ENCODE peak calls at places on chromosomes 12 and 14, in five cellular contexts. F is tibial nerve, K is neuronal stem cell, W is body of pancreas, O is HCT116. E is an unnamed sample.

GRCh38 chr12:12723681-12724420 is 6.7 kb downstream of the CDKN1B start:
- DNase-seq in F (no peak), O (no peak), K (peak), W (peak), E (no peak)

GRCh38 chr14:36515896-36516718 is 3.9 kb downstream of the NKX2-1 start:
- DNase-seq in F (no peak), W (no peak), K (no peak), O (no peak), E (no peak)

GRCh38 chr14:52907949-52908348 is 42.9 kb downstream of the FERMT2 start:
- DNase-seq in F (no peak), O (no peak), W (no peak), K (no peak), E (no peak)

GRCh38 chr12:65632131-65632855 is 192.0 kb upstream of the HMGA2 start:
- DNase-seq in O (no peak), W (no peak), K (no peak), F (no peak), E (no peak)

GRCh38 chr12:89153341-89153740 is 199.0 kb downstream of the DUSP6 start:
- DNase-seq in F (no peak), W (no peak), O (no peak), K (no peak), E (no peak)

GRCh38 chr14:64504897-64505771 is 564 bp downstream of the ZBTB1 start:
- DNase-seq in W (peak), K (peak), O (peak), F (peak), E (no peak)

GRCh38 chr14:51382506-51382905 is 142.5 kb downstream of the TMX1 start:
- DNase-seq in F (no peak), K (no peak), W (no peak), O (no peak), E (peak)

GRCh38 chr14:74278080-74278479 is 24.7 kb downstream of the ABCD4 start:
- DNase-seq in O (no peak), K (no peak), W (no peak), F (no peak), E (no peak)

GRCh38 chr12:119700078-119700477 is 32.1 kb downstream of the PRKAB1 start:
- DNase-seq in O (no peak), F (no peak), W (no peak), K (no peak), E (no peak)

GRCh38 chr14:21528381-21529348 is 2.5 kb upstream of the SALL2 start:
- DNase-seq in K (no peak), F (no peak), O (no peak), W (no peak), E (no peak)

GRCh38 chr12:45730116-45730841 is 773 bp downstream of the ARID2 start:
- DNase-seq in O (no peak), W (peak), F (peak), K (peak), E (no peak)

GRCh38 chr12:89862511-89863331 is 154.1 kb upstream of the ATP2B1 start:
- DNase-seq in O (no peak), W (peak), K (no peak), F (no peak), E (no peak)

GRCh38 chr14:26255213-26255612 is 342.6 kb downstream of the NOVA1 start:
- DNase-seq in W (no peak), O (no peak), K (no peak), F (no peak), E (peak)

GRCh38 chr12:15886372-15887042 is 4.3 kb downstream of the STRAP start:
- DNase-seq in F (no peak), W (no peak), K (no peak), O (no peak), E (no peak)

GRCh38 chr12:116759783-116760581 is 21.9 kb downstream of the RNFT2 start:
- DNase-seq in O (peak), K (no peak), W (no peak), F (no peak), E (no peak)

GRCh38 chr12:9906888-9907287 is 25.3 kb downstream of the CLEC2A start:
- DNase-seq in F (no peak), O (no peak), W (no peak), K (no peak), E (no peak)

GRCh38 chr12:47758834-47759690 is at the start of gene RAPGEF3:
- DNase-seq in K (peak), W (peak), O (no peak), F (peak), E (peak)

GRCh38 chr14:89445252-89445973 is 28.4 kb upstream of the FOXN3 start:
- DNase-seq in K (no peak), W (no peak), F (no peak), O (no peak), E (no peak)

GRCh38 chr14:85856430-85856829 is 326.5 kb downstream of the FLRT2 start:
- DNase-seq in F (no peak), W (no peak), K (no peak), O (no peak), E (no peak)

GRCh38 chr14:79551591-79551990 is 659.7 kb downstream of the DIO2 start:
- DNase-seq in O (no peak), K (no peak), F (no peak), W (no peak), E (no peak)

GRCh38 chr12:115132906-115133305 is 448.9 kb upstream of the TBX3 start:
- DNase-seq in O (no peak), K (no peak), W (no peak), F (no peak), E (no peak)

GRCh38 chr14:104335176-104335575 is 196.8 kb downstream of the KIF26A start:
- DNase-seq in K (no peak), W (no peak), F (no peak), O (no peak), E (no peak)

GRCh38 chr14:88983755-88984154 is 159.3 kb downstream of the TTC8 start:
- DNase-seq in F (no peak), K (no peak), W (no peak), O (no peak), E (no peak)

GRCh38 chr14:94051115-94051514 is 25.0 kb downstream of the OTUB2 start:
- DNase-seq in F (no peak), O (no peak), W (peak), K (no peak), E (no peak)

GRCh38 chr14:63478024-63478423 is 65.2 kb downstream of the PPP2R5E start:
- DNase-seq in K (no peak), O (no peak), W (no peak), F (no peak), E (no peak)

GRCh38 chr14:58736606-58737005 is 98.8 kb downstream of the DACT1 start:
- DNase-seq in F (no peak), K (no peak), W (no peak), O (no peak), E (no peak)

GRCh38 chr12:45893240-45893639 is 97.1 kb downstream of the SCAF11 start:
- DNase-seq in K (peak), W (no peak), O (peak), F (no peak), E (no peak)

GRCh38 chr12:127726928-127727327 is 540.0 kb upstream of the TMEM132C start:
- DNase-seq in F (no peak), O (no peak), W (no peak), K (no peak), E (no peak)

GRCh38 chr12:117807946-117808345 is 160.8 kb downstream of the KSR2 start:
- DNase-seq in F (no peak), O (no peak), K (no peak), W (no peak), E (no peak)

GRCh38 chr12:57483466-57483865 is 3.8 kb upstream of the ARHGAP9 start:
- DNase-seq in K (no peak), F (no peak), O (no peak), W (no peak), E (no peak)
- H3K27ac ChIP-seq in K (no peak), F (no peak), O (no peak), W (no peak), E (no peak)

DNA sequence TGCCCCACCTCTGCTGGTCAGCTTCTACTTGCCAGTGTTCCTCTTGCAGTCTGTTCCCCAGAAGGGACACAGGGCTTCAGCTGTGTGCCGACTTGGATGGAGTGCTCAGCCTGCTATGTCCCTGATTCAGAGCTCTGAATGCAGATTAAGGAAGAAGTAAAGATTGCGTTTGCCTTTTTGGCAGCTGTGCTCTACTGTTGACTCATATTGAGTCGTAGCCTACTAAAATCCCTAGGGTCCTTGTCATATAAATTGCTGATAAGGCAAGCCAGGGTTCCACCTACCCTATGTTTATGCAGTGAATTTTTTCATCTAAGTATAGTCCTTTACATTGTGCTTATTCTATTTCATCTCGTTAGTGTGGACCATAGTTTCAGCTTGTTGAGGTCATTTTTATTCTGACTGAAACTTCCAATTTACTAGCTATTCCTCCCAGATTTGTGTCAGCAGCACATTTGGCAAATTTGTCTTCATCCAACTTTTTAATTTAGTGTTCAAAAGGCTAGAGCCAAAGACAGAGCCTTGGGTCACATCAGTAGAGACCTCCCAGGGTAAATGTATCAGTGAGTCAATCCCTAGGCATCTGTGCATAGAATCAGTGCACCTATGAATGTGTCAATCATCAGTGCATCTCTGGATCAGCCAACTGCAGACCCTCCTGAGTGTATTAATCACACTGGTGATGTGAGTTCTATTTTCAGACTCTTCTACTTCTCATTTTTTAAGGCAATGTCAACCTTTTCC is 31.9 kb downstream of the CACNA1C start:
- DNase-seq in O (no peak), K (no peak), W (peak), F (no peak), E (no peak)
- H3K27ac ChIP-seq in O (no peak), K (no peak), W (no peak), F (no peak), E (no peak)

GRCh38 chr12:51898506-51898905 is 8.8 kb upstream of the ACVRL1 start:
- DNase-seq in F (no peak), O (no peak), W (no peak), K (no peak), E (no peak)
- H3K27ac ChIP-seq in F (no peak), O (no peak), W (no peak), K (no peak), E (no peak)

DNA sequence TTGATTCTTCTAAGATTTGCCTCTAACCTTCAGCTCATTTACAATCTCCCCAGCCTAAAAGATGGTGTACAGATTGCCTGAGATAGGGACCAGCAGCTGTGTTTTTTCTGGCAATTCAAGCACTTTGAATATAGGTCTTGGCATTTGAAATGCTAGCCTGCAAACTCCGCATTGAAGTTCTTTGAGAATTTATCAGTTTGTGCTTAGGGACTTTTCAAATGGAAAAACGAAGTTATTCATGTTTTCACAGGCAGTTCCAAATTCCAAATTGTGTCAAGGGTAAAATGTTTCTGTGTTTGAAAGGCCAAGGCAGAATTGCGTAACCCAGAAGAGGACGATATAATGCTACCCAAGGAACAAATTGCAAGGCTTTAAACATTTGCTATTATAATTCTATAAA is 169.0 kb upstream of the RASSF8 start:
- DNase-seq in F (no peak), O (no peak), K (no peak), W (no peak), E (no peak)
- H3K27ac ChIP-seq in F (no peak), O (no peak), K (no peak), W (no peak), E (no peak)

GRCh38 chr14:30991408-30991807 is 34.0 kb upstream of the AP4S1 start:
- DNase-seq in F (no peak), W (no peak), K (no peak), O (no peak), E (no peak)
- H3K27ac ChIP-seq in F (no peak), W (no peak), K (no peak), O (no peak), E (no peak)

GRCh38 chr12:3246253-3246652 is 169.1 kb downstream of the TSPAN9 start:
- DNase-seq in O (no peak), K (no peak), W (no peak), F (no peak), E (no peak)
- H3K27ac ChIP-seq in O (no peak), K (no peak), W (no peak), F (no peak), E (no peak)

GRCh38 chr14:102279282-102279681 is 25.7 kb downstream of the MOK start:
- DNase-seq in O (no peak), W (no peak), K (no peak), F (no peak), E (no peak)
- H3K27ac ChIP-seq in O (peak), W (peak), K (no peak), F (no peak), E (peak)

GRCh38 chr12:51773145-51773869 is 75.2 kb downstream of the FIGNL2 start:
- DNase-seq in K (no peak), F (no peak), O (peak), W (no peak), E (no peak)

GRCh38 chr12:51766067-51766466 is 82.5 kb downstream of the FIGNL2 start:
- DNase-seq in K (no peak), F (no peak), O (no peak), W (no peak), E (no peak)

GRCh38 chr12:51774936-51775335 is 73.6 kb downstream of the FIGNL2 start:
- DNase-seq in O (no peak), K (no peak), W (no peak), F (no peak), E (no peak)

DNA sequence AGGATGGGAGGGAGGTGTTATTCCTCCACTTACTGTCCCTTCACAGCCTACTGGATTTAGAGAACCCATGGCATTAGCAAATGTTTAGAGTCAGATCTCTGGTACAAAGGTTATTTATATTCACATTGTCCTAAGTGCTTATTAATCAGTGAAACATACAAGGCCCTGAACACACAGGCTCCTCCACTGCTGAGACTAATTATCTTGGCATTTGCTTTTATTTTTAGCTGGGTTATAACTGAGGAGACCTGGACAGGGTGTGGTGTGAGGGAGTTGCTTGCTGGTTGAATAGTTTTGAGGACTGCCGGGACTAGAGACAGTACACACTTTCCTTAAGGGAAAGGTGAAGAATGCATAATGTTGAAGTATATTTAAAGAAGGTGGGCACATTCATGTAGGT is 77.5 kb downstream of the FIGNL2 start:
- DNase-seq in K (no peak), O (no peak), F (no peak), W (no peak), E (no peak)
- H3K27ac ChIP-seq in K (no peak), O (no peak), F (no peak), W (no peak), E (peak)